ENCODE peak calls at places on chromosomes 5 and 9, in four cellular contexts. B, X, O and D are unnamed samples.

GRCh38 chr5:88925692-88926490 is 42.9 kb upstream of the MEF2C start:
- DNase-seq in B (no peak), O (no peak), X (no peak), D (no peak)

GRCh38 chr5:95727764-95728191 is 3.4 kb upstream of the RHOBTB3 start:
- DNase-seq in X (no peak), O (no peak), B (peak; percentile 65), D (no peak)

GRCh38 chr9:10633785-10634184 is 21.0 kb upstream of the PTPRD start:
- DNase-seq in B (peak; percentile 70), X (no peak), O (no peak), D (no peak)

GRCh38 chr5:14270212-14270702 is 127.1 kb downstream of the TRIO start:
- DNase-seq in B (peak; percentile 91), O (peak; percentile 76), X (peak; percentile 49), D (no peak)

GRCh38 chr9:14437336-14438231 is 123.6 kb upstream of the NFIB start:
- DNase-seq in B (no peak), O (no peak), X (no peak), D (no peak)

GRCh38 chr9:88464851-88465250 is 70.1 kb upstream of the NXNL2 start:
- DNase-seq in O (no peak), X (no peak), B (no peak), D (no peak)

GRCh38 chr5:165573445-165573844 is 2068.0 kb downstream of the MAT2B start:
- DNase-seq in O (no peak), B (no peak), X (no peak), D (no peak)

GRCh38 chr5:56328753-56329560 is 95.8 kb upstream of the ANKRD55 start:
- DNase-seq in B (peak; percentile 88), X (no peak), O (peak; percentile 13), D (peak; percentile 30)

GRCh38 chr9:4126184-4126865 is 173.5 kb downstream of the GLIS3 start:
- DNase-seq in B (no peak), O (peak; percentile 50), X (no peak), D (no peak)

GRCh38 chr5:2240118-2240904 is 357.6 kb upstream of the IRX4 start:
- DNase-seq in O (no peak), B (no peak), X (no peak), D (no peak)

GRCh38 chr5:149823350-149823749 is 93.2 kb downstream of the PPARGC1B start:
- DNase-seq in X (no peak), O (no peak), B (no peak), D (no peak)
- H3K27ac ChIP-seq in X (no peak overlapping the region), O (no peak overlapping the region), B (no peak overlapping the region), D (no peak overlapping the region)

GRCh38 chr9:127783111-127783621 is 2.7 kb upstream of the CDK9 start:
- DNase-seq in O (no peak), B (no peak), X (peak; percentile 43), D (peak; percentile 67)
- H3K4me1 ChIP-seq in O (peaks cover 21% of the 10 kb centered on the region), B (peaks cover 3% of the 10 kb centered on the region), X (no peaks in the 10 kb centered on the region), D (peaks cover 69% of the 10 kb centered on the region)

GRCh38 chr9:6197330-6197729 is 18.3 kb upstream of the IL33 start:
- DNase-seq in X (no peak), O (no peak), B (peak; percentile 63), D (no peak)

GRCh38 chr9:6195714-6196360 is 19.8 kb upstream of the IL33 start:
- DNase-seq in O (no peak), X (no peak), B (no peak), D (no peak)

GRCh38 chr9:6199596-6199995 is 16.0 kb upstream of the IL33 start:
- DNase-seq in X (no peak), B (no peak), O (no peak), D (no peak)

GRCh38 chr9:6198251-6198650 is 17.4 kb upstream of the IL33 start:
- DNase-seq in O (no peak), X (no peak), B (no peak), D (no peak)

DNA sequence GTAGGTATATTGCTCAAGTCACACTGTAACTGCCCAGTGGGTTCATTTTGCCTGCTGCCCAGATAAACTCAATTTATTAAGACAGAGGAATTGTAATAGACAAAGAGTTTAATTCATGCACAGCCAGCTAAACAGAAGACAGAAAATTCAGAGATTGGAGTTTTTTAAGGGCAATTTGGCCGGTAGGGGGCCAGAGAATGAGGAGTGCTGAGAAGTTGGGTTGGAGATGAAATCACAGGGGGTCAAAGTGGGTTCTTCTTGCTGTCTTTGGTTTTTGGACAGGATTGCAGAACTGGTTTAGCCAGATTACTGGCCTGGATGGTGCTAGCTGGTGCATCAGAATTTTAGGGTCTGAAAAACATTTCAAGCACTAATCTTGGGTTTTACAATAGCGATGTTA is 20.7 kb upstream of the IL33 start:
- DNase-seq in O (no peak), X (no peak), B (peak; percentile 14), D (no peak)
- H3K4me3 ChIP-seq in O (no peak overlapping the region), X (no peak overlapping the region), B (no peak overlapping the region), D (no peak overlapping the region)

GRCh38 chr9:16625106-16625505 is 245.4 kb downstream of the BNC2 start:
- DNase-seq in X (no peak), B (no peak), O (no peak), D (no peak)

GRCh38 chr9:16627967-16628366 is 242.5 kb downstream of the BNC2 start:
- DNase-seq in O (no peak), B (no peak), X (peak; percentile 53), D (no peak)

GRCh38 chr9:16624356-16624755 is 246.1 kb downstream of the BNC2 start:
- DNase-seq in X (no peak), O (no peak), B (no peak), D (no peak)

GRCh38 chr9:16626577-16627130 is 243.8 kb downstream of the BNC2 start:
- DNase-seq in O (peak; percentile 62), X (peak; percentile 32), B (peak; percentile 89), D (no peak)

DNA sequence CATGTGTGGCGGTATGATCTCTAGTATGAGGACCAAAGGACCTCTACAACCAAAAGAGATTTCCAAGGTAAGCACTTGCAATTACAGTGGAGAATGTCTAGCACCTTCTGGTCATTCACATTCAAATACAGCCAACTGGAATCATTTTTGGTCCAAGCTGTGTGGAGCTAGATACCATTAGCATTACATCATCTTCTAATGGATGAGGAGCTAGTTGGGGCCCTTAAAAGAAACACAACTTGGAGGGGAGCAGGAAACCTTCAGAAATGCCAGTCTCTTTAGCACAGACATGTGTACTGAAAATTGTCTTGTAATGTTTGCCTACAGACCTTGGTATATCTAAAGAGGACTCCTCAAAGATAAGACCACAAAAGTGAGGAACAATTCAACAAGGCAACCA is 244.6 kb downstream of the BNC2 start:
- DNase-seq in O (no peak), X (no peak), B (peak; percentile 69), D (no peak)
- H3K27ac ChIP-seq in O (peak overlapping the region; percentile 61), X (no peak overlapping the region), B (no peak overlapping the region), D (no peak overlapping the region)

GRCh38 chr5:67265951-67266350 is 69.4 kb upstream of the CD180 start:
- DNase-seq in B (no peak), O (no peak), X (no peak), D (no peak)

GRCh38 chr5:67266654-67267350 is 70.2 kb upstream of the CD180 start:
- DNase-seq in X (no peak), O (no peak), B (no peak), D (no peak)

GRCh38 chr5:67268233-67269011 is 71.8 kb upstream of the CD180 start:
- DNase-seq in X (peak; percentile 86), B (no peak), O (peak; percentile 75), D (no peak)

GRCh38 chr5:67264056-67264455 is 67.5 kb upstream of the CD180 start:
- DNase-seq in B (no peak), O (no peak), X (no peak), D (no peak)

GRCh38 chr5:67267522-67268232 is 71.1 kb upstream of the CD180 start:
- DNase-seq in B (no peak), O (no peak), X (peak; percentile 33), D (no peak)
- H3K4me1 ChIP-seq in B (no peaks in the 10 kb centered on the region), O (peaks cover 32% of the 10 kb centered on the region), X (no peaks in the 10 kb centered on the region), D (no peaks in the 10 kb centered on the region)